ENCODE peak calls at places on chromosomes 13 and 19, in ten cellular contexts. F, N, Q, C, K, D, U, S, B and L are unnamed samples.

GRCh38 chr13:20873348-20873747 is 29.2 kb downstream of the XPO4 start:
- DNase-seq in F (no peak), N (no peak), Q (peak), C (no peak), K (no peak), D (no peak), U (no peak), S (no peak), B (no peak), L (no peak)

GRCh38 chr19:4692275-4693077 is 22.3 kb upstream of the MYDGF start:
- DNase-seq in F (no peak), N (no peak), Q (no peak), C (no peak), K (no peak), D (no peak), U (no peak), S (no peak), B (no peak), L (no peak)

GRCh38 chr19:35715981-35716734 is 1.6 kb upstream of the KMT2B start:
- DNase-seq in F (no peak), N (no peak), Q (no peak), C (peak), K (no peak), D (no peak), U (no peak), S (peak), B (peak), L (no peak)

GRCh38 chr13:66339214-66339613 is 890.9 kb downstream of the PCDH9 start:
- DNase-seq in F (no peak), N (no peak), Q (no peak), C (no peak), K (no peak), D (no peak), U (no peak), S (no peak), B (no peak), L (no peak)

GRCh38 chr13:44221657-44222056 is 152.0 kb upstream of the SERP2 start:
- DNase-seq in F (no peak), N (no peak), Q (no peak), C (no peak), K (no peak), D (no peak), U (no peak), S (no peak), B (no peak), L (no peak)

GRCh38 chr19:991174-991931 is 7.2 kb downstream of the WDR18 start:
- DNase-seq in F (peak), N (peak), Q (peak), C (peak), K (peak), D (no peak), U (peak), S (no peak), B (peak), L (peak)

GRCh38 chr19:14167013-14167593 is 30.7 kb upstream of the ASF1B start:
- DNase-seq in F (no peak), N (no peak), Q (no peak), C (no peak), K (no peak), D (no peak), U (no peak), S (no peak), B (no peak), L (peak)

GRCh38 chr13:29605860-29606526 is 10.5 kb upstream of the SLC7A1 start:
- DNase-seq in F (no peak), N (no peak), Q (no peak), C (no peak), K (no peak), D (no peak), U (no peak), S (no peak), B (no peak), L (no peak)

GRCh38 chr19:47019431-47020041 is at the start of gene NPAS1:
- DNase-seq in F (no peak), N (no peak), Q (no peak), C (peak), K (no peak), D (no peak), U (no peak), S (no peak), B (peak), L (no peak)

GRCh38 chr13:46961719-46962118 is 64.9 kb upstream of the HTR2A start:
- DNase-seq in F (no peak), N (no peak), Q (peak), C (no peak), K (no peak), D (no peak), U (no peak), S (no peak), B (no peak), L (peak)

GRCh38 chr13:80217614-80218456 is 123.1 kb downstream of the SPRY2 start:
- DNase-seq in F (no peak), N (no peak), Q (peak), C (no peak), K (no peak), D (no peak), U (no peak), S (no peak), B (no peak), L (peak)

GRCh38 chr13:41352935-41353801 is 42.1 kb downstream of the NAA16 start:
- DNase-seq in F (peak), N (peak), Q (peak), C (peak), K (peak), D (no peak), U (no peak), S (peak), B (peak), L (peak)

GRCh38 chr19:18439910-18440237 is 1.9 kb upstream of the ISYNA1 start:
- DNase-seq in F (no peak), N (no peak), Q (no peak), C (no peak), K (no peak), D (no peak), U (no peak), S (no peak), B (no peak), L (no peak)

GRCh38 chr13:38821753-38822551 is 135.1 kb downstream of the FREM2 start:
- DNase-seq in F (no peak), N (no peak), Q (no peak), C (no peak), K (no peak), D (no peak), U (no peak), S (no peak), B (no peak), L (no peak)

GRCh38 chr19:23882493-23882892 is 32.2 kb upstream of the ZNF726 start:
- DNase-seq in F (no peak), N (no peak), Q (no peak), C (no peak), K (no peak), D (no peak), U (no peak), S (no peak), B (no peak), L (peak)

GRCh38 chr19:31286491-31286890 is 62.7 kb downstream of the TSHZ3 start:
- DNase-seq in F (no peak), N (no peak), Q (no peak), C (no peak), K (no peak), D (no peak), U (no peak), S (peak), B (no peak), L (no peak)

GRCh38 chr19:41699231-41699967 is 9.0 kb upstream of the CEACAM5 start:
- DNase-seq in F (no peak), N (no peak), Q (no peak), C (peak), K (no peak), D (no peak), U (no peak), S (peak), B (no peak), L (no peak)

GRCh38 chr19:10836478-10837325 is 690 bp upstream of the TMED1 start:
- DNase-seq in F (peak), N (peak), Q (peak), C (no peak), K (peak), D (peak), U (peak), S (peak), B (peak), L (peak)

GRCh38 chr19:50632151-50632835 is 7.4 kb downstream of the SYT3 start:
- DNase-seq in F (no peak), N (no peak), Q (no peak), C (no peak), K (no peak), D (no peak), U (no peak), S (peak), B (no peak), L (no peak)

GRCh38 chr13:19181621-19182485 is at the start of gene TUBA3C:
- DNase-seq in F (no peak), N (no peak), Q (no peak), C (no peak), K (no peak), D (no peak), U (no peak), S (no peak), B (no peak), L (no peak)

GRCh38 chr19:47309608-47310007 is at the start of gene C5AR1:
- DNase-seq in F (no peak), N (no peak), Q (peak), C (no peak), K (no peak), D (no peak), U (no peak), S (peak), B (no peak), L (peak)

GRCh38 chr19:54133312-54133956 is 4.1 kb upstream of the CNOT3 start:
- DNase-seq in F (no peak), N (no peak), Q (peak), C (no peak), K (peak), D (no peak), U (no peak), S (no peak), B (no peak), L (peak)

GRCh38 chr19:10228925-10229324 is 2.2 kb downstream of the S1PR2 start:
- DNase-seq in F (peak), N (no peak), Q (peak), C (peak), K (peak), D (no peak), U (no peak), S (no peak), B (peak), L (peak)

GRCh38 chr19:3801412-3802096 is 15.4 kb upstream of the MATK start:
- DNase-seq in F (peak), N (no peak), Q (no peak), C (peak), K (no peak), D (no peak), U (no peak), S (no peak), B (peak), L (no peak)

GRCh38 chr13:67574320-67575233 is 344.4 kb upstream of the PCDH9 start:
- DNase-seq in F (no peak), N (no peak), Q (peak), C (no peak), K (no peak), D (no peak), U (no peak), S (no peak), B (peak), L (peak)

GRCh38 chr13:31192306-31192705 is 7.5 kb upstream of the B3GLCT start:
- DNase-seq in F (no peak), N (no peak), Q (no peak), C (no peak), K (no peak), D (no peak), U (no peak), S (no peak), B (no peak), L (no peak)

GRCh38 chr19:21322528-21322927 is 6.7 kb downstream of the ZNF708 start:
- DNase-seq in F (no peak), N (no peak), Q (no peak), C (no peak), K (no peak), D (no peak), U (no peak), S (no peak), B (no peak), L (no peak)

GRCh38 chr19:38392707-38393308 is 4.3 kb downstream of the SPRED3 start:
- DNase-seq in F (no peak), N (no peak), Q (peak), C (no peak), K (peak), D (no peak), U (no peak), S (no peak), B (no peak), L (peak)